ENCODE peak calls at places on chromosomes 13 and 19, in six cellular contexts. One of them, this sample, is unnamed.

GRCh38 chr19:10289167-10289835 is 451 bp upstream of the ICAM5 start:
- DNase-seq in stimulated activated CD4-positive, alpha-beta T cell treated with anti-CD3 and anti-CD28 coated beads, Interleukin-4, amount 100 ng/mL, for 4 hours: peak
- DNase-seq in AG04449: no peak
- DNase-seq in skeletal muscle cell: no peak
- DNase-seq in LHCN-M2: no peak
- DNase-seq in T-cell: peak
- DNase-seq in this sample: no peak

GRCh38 chr13:35139591-35139990 is 197.5 kb downstream of the NBEA start:
- DNase-seq in skeletal muscle cell: no peak
- DNase-seq in stimulated activated CD4-positive, alpha-beta T cell treated with anti-CD3 and anti-CD28 coated beads, Interleukin-4, amount 100 ng/mL, for 4 hours: no peak
- DNase-seq in AG04449: no peak
- DNase-seq in T-cell: no peak
- DNase-seq in LHCN-M2: peak
- DNase-seq in this sample: peak

GRCh38 chr13:48160879-48161278 is 66.0 kb upstream of the MED4 start:
- DNase-seq in LHCN-M2: peak
- DNase-seq in skeletal muscle cell: no peak
- DNase-seq in stimulated activated CD4-positive, alpha-beta T cell treated with anti-CD3 and anti-CD28 coated beads, Interleukin-4, amount 100 ng/mL, for 4 hours: no peak
- DNase-seq in T-cell: no peak
- DNase-seq in AG04449: no peak
- DNase-seq in this sample: no peak

GRCh38 chr13:113804017-113804702 is 45.1 kb downstream of the TMEM255B start:
- DNase-seq in LHCN-M2: no peak
- DNase-seq in stimulated activated CD4-positive, alpha-beta T cell treated with anti-CD3 and anti-CD28 coated beads, Interleukin-4, amount 100 ng/mL, for 4 hours: no peak
- DNase-seq in skeletal muscle cell: no peak
- DNase-seq in AG04449: no peak
- DNase-seq in T-cell: no peak
- DNase-seq in this sample: no peak

GRCh38 chr19:2575734-2576481 is 100.0 kb downstream of the GADD45B start:
- DNase-seq in stimulated activated CD4-positive, alpha-beta T cell treated with anti-CD3 and anti-CD28 coated beads, Interleukin-4, amount 100 ng/mL, for 4 hours: no peak
- DNase-seq in T-cell: no peak
- DNase-seq in skeletal muscle cell: peak
- DNase-seq in AG04449: no peak
- DNase-seq in LHCN-M2: peak
- DNase-seq in this sample: no peak

GRCh38 chr19:39237200-39238184 is 7.3 kb downstream of the IFNL3 start:
- DNase-seq in AG04449: no peak
- DNase-seq in T-cell: no peak
- DNase-seq in stimulated activated CD4-positive, alpha-beta T cell treated with anti-CD3 and anti-CD28 coated beads, Interleukin-4, amount 100 ng/mL, for 4 hours: peak
- DNase-seq in skeletal muscle cell: no peak
- DNase-seq in LHCN-M2: no peak
- DNase-seq in this sample: no peak

GRCh38 chr19:35641515-35642151 is at the start of gene ETV2:
- DNase-seq in AG04449: no peak
- DNase-seq in skeletal muscle cell: no peak
- DNase-seq in stimulated activated CD4-positive, alpha-beta T cell treated with anti-CD3 and anti-CD28 coated beads, Interleukin-4, amount 100 ng/mL, for 4 hours: peak
- DNase-seq in LHCN-M2: no peak
- DNase-seq in T-cell: no peak
- DNase-seq in this sample: no peak

GRCh38 chr13:80873589-80873988 is 532.7 kb upstream of the SPRY2 start:
- DNase-seq in T-cell: no peak
- DNase-seq in AG04449: no peak
- DNase-seq in skeletal muscle cell: no peak
- DNase-seq in stimulated activated CD4-positive, alpha-beta T cell treated with anti-CD3 and anti-CD28 coated beads, Interleukin-4, amount 100 ng/mL, for 4 hours: no peak
- DNase-seq in LHCN-M2: peak
- DNase-seq in this sample: no peak

GRCh38 chr19:16244091-16244490 is 46.4 kb downstream of the AP1M1 start:
- DNase-seq in stimulated activated CD4-positive, alpha-beta T cell treated with anti-CD3 and anti-CD28 coated beads, Interleukin-4, amount 100 ng/mL, for 4 hours: no peak
- DNase-seq in skeletal muscle cell: peak
- DNase-seq in LHCN-M2: peak
- DNase-seq in T-cell: no peak
- DNase-seq in AG04449: peak
- DNase-seq in this sample: peak

GRCh38 chr13:43360911-43361605 is 337.7 kb downstream of the DNAJC15 start:
- DNase-seq in skeletal muscle cell: no peak
- DNase-seq in T-cell: no peak
- DNase-seq in LHCN-M2: no peak
- DNase-seq in stimulated activated CD4-positive, alpha-beta T cell treated with anti-CD3 and anti-CD28 coated beads, Interleukin-4, amount 100 ng/mL, for 4 hours: no peak
- DNase-seq in AG04449: no peak
- DNase-seq in this sample: no peak

GRCh38 chr13:85286081-85286480 is 513.1 kb downstream of the SLITRK6 start:
- DNase-seq in stimulated activated CD4-positive, alpha-beta T cell treated with anti-CD3 and anti-CD28 coated beads, Interleukin-4, amount 100 ng/mL, for 4 hours: no peak
- DNase-seq in skeletal muscle cell: no peak
- DNase-seq in T-cell: no peak
- DNase-seq in LHCN-M2: no peak
- DNase-seq in AG04449: no peak
- DNase-seq in this sample: no peak

GRCh38 chr19:32998722-32999121 is 26.7 kb downstream of the FAAP24 start:
- DNase-seq in skeletal muscle cell: no peak
- DNase-seq in AG04449: no peak
- DNase-seq in LHCN-M2: no peak
- DNase-seq in T-cell: no peak
- DNase-seq in stimulated activated CD4-positive, alpha-beta T cell treated with anti-CD3 and anti-CD28 coated beads, Interleukin-4, amount 100 ng/mL, for 4 hours: no peak
- DNase-seq in this sample: no peak

GRCh38 chr19:5743640-5744039 is 23.2 kb downstream of the CATSPERD start:
- DNase-seq in stimulated activated CD4-positive, alpha-beta T cell treated with anti-CD3 and anti-CD28 coated beads, Interleukin-4, amount 100 ng/mL, for 4 hours: no peak
- DNase-seq in AG04449: no peak
- DNase-seq in LHCN-M2: peak
- DNase-seq in T-cell: no peak
- DNase-seq in skeletal muscle cell: no peak
- DNase-seq in this sample: no peak

GRCh38 chr13:59488436-59488835 is 675.3 kb downstream of the DIAPH3 start:
- DNase-seq in LHCN-M2: peak
- DNase-seq in skeletal muscle cell: no peak
- DNase-seq in AG04449: no peak
- DNase-seq in T-cell: no peak
- DNase-seq in stimulated activated CD4-positive, alpha-beta T cell treated with anti-CD3 and anti-CD28 coated beads, Interleukin-4, amount 100 ng/mL, for 4 hours: no peak
- DNase-seq in this sample: no peak

GRCh38 chr19:19550454-19550842 is 12.4 kb downstream of the CILP2 start:
- DNase-seq in LHCN-M2: no peak
- DNase-seq in T-cell: no peak
- DNase-seq in skeletal muscle cell: peak
- DNase-seq in AG04449: no peak
- DNase-seq in stimulated activated CD4-positive, alpha-beta T cell treated with anti-CD3 and anti-CD28 coated beads, Interleukin-4, amount 100 ng/mL, for 4 hours: no peak
- DNase-seq in this sample: no peak

GRCh38 chr19:13834308-13834790 is 39.1 kb downstream of the ZSWIM4 start:
- DNase-seq in skeletal muscle cell: no peak
- DNase-seq in stimulated activated CD4-positive, alpha-beta T cell treated with anti-CD3 and anti-CD28 coated beads, Interleukin-4, amount 100 ng/mL, for 4 hours: no peak
- DNase-seq in LHCN-M2: peak
- DNase-seq in AG04449: no peak
- DNase-seq in T-cell: no peak
- DNase-seq in this sample: no peak

GRCh38 chr19:19260842-19261241 is 12.3 kb downstream of the TM6SF2 start:
- DNase-seq in LHCN-M2: no peak
- DNase-seq in AG04449: no peak
- DNase-seq in stimulated activated CD4-positive, alpha-beta T cell treated with anti-CD3 and anti-CD28 coated beads, Interleukin-4, amount 100 ng/mL, for 4 hours: no peak
- DNase-seq in T-cell: no peak
- DNase-seq in skeletal muscle cell: no peak
- DNase-seq in this sample: no peak

GRCh38 chr19:16076958-16077611 is 790 bp downstream of the TPM4 start:
- DNase-seq in AG04449: no peak
- DNase-seq in skeletal muscle cell: no peak
- DNase-seq in T-cell: no peak
- DNase-seq in stimulated activated CD4-positive, alpha-beta T cell treated with anti-CD3 and anti-CD28 coated beads, Interleukin-4, amount 100 ng/mL, for 4 hours: no peak
- DNase-seq in LHCN-M2: no peak
- DNase-seq in this sample: no peak

GRCh38 chr19:53977991-53978731 is 13.3 kb upstream of the CACNG6 start:
- DNase-seq in LHCN-M2: peak
- DNase-seq in AG04449: peak
- DNase-seq in skeletal muscle cell: peak
- DNase-seq in stimulated activated CD4-positive, alpha-beta T cell treated with anti-CD3 and anti-CD28 coated beads, Interleukin-4, amount 100 ng/mL, for 4 hours: peak
- DNase-seq in T-cell: peak
- DNase-seq in this sample: peak

GRCh38 chr13:61727714-61728275 is 312.1 kb upstream of the PCDH20 start:
- DNase-seq in stimulated activated CD4-positive, alpha-beta T cell treated with anti-CD3 and anti-CD28 coated beads, Interleukin-4, amount 100 ng/mL, for 4 hours: no peak
- DNase-seq in AG04449: no peak
- DNase-seq in skeletal muscle cell: peak
- DNase-seq in LHCN-M2: no peak
- DNase-seq in T-cell: no peak
- DNase-seq in this sample: peak

GRCh38 chr19:12202250-12202649 is 39.4 kb downstream of the ZNF136 start:
- DNase-seq in stimulated activated CD4-positive, alpha-beta T cell treated with anti-CD3 and anti-CD28 coated beads, Interleukin-4, amount 100 ng/mL, for 4 hours: peak
- DNase-seq in LHCN-M2: no peak
- DNase-seq in AG04449: no peak
- DNase-seq in T-cell: peak
- DNase-seq in skeletal muscle cell: no peak
- DNase-seq in this sample: no peak

GRCh38 chr19:57002765-57003164 is 117.0 kb upstream of the USP29 start:
- DNase-seq in AG04449: no peak
- DNase-seq in stimulated activated CD4-positive, alpha-beta T cell treated with anti-CD3 and anti-CD28 coated beads, Interleukin-4, amount 100 ng/mL, for 4 hours: no peak
- DNase-seq in LHCN-M2: no peak
- DNase-seq in T-cell: no peak
- DNase-seq in skeletal muscle cell: no peak
- DNase-seq in this sample: no peak

GRCh38 chr19:1445185-1445931 is 4.6 kb upstream of the APC2 start:
- DNase-seq in stimulated activated CD4-positive, alpha-beta T cell treated with anti-CD3 and anti-CD28 coated beads, Interleukin-4, amount 100 ng/mL, for 4 hours: peak
- DNase-seq in AG04449: no peak
- DNase-seq in T-cell: peak
- DNase-seq in skeletal muscle cell: no peak
- DNase-seq in LHCN-M2: peak
- DNase-seq in this sample: no peak

This sample was measured in non-pigmented ciliary epithelial cell.